ENCODE peak calls at places on chromosomes 2 and 18, in four cellular contexts. One of them, this sample, is unnamed.

GRCh38 chr2:230418341-230419016 is 2.5 kb downstream of the SP100 start:
- DNase-seq in GM12878: no peak
- DNase-seq in sigmoid colon: no peak
- DNase-seq in A549: no peak
- DNase-seq in this sample: no peak

GRCh38 chr18:31419457-31419932 is 28.0 kb upstream of the DSG3 start:
- DNase-seq in GM12878: no peak
- DNase-seq in sigmoid colon: no peak
- DNase-seq in A549: no peak
- DNase-seq in this sample: no peak

GRCh38 chr18:50410894-50411293 is 36.0 kb downstream of the SKA1 start:
- DNase-seq in GM12878: no peak
- DNase-seq in sigmoid colon: no peak
- DNase-seq in A549: no peak
- DNase-seq in this sample: no peak

GRCh38 chr2:172100080-172101007 is 2.4 kb downstream of the DLX2 start:
- DNase-seq in GM12878: no peak
- DNase-seq in sigmoid colon: no peak
- DNase-seq in A549: no peak
- DNase-seq in this sample: no peak

GRCh38 chr2:113231064-113231463 is 47.7 kb downstream of the PAX8 start:
- DNase-seq in GM12878: no peak
- DNase-seq in sigmoid colon: no peak
- DNase-seq in A549: no peak
- DNase-seq in this sample: no peak

GRCh38 chr2:186883666-186884065 is 34.7 kb upstream of the ZSWIM2 start:
- DNase-seq in GM12878: no peak
- DNase-seq in sigmoid colon: no peak
- DNase-seq in A549: no peak
- DNase-seq in this sample: no peak

GRCh38 chr2:136118819-136119716 is 1.1 kb upstream of the CXCR4 start:
- DNase-seq in GM12878: no peak
- DNase-seq in sigmoid colon: peak
- DNase-seq in A549: no peak
- DNase-seq in this sample: peak

GRCh38 chr2:17615728-17616351 is 75.3 kb downstream of the VSNL1 start:
- DNase-seq in GM12878: no peak
- DNase-seq in sigmoid colon: no peak
- DNase-seq in A549: no peak
- DNase-seq in this sample: no peak

GRCh38 chr2:11344956-11345671 is 678 bp upstream of the ROCK2 start:
- DNase-seq in GM12878: no peak
- DNase-seq in sigmoid colon: peak
- DNase-seq in A549: peak
- DNase-seq in this sample: peak
- TF ChIP-seq POLR2A in GM12878: no peak
- TF ChIP-seq POLR2A in sigmoid colon: peak
- TF ChIP-seq POLR2A in A549: no peak
- TF ChIP-seq POLR2A in this sample: no peak

DNA sequence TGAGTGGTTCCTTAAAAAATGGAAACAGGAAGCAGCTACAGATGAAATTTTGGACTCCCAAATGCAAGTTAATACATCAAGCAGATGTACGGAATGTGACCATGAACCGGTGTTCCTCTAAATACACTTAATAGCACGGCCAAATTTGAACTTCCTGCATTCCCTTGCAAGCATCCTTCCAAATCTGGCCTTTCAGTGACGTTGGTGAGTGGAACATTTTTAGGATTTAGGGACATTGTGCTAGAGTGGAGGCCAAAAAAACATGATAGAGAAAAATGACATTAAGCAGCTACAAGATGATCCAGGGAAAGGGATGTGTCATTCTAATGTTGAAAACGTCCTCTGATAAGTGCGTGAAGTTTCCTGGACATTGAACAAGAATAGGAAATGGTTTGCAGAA is 62.1 kb downstream of the CTAGE1 start:
- DNase-seq in GM12878: no peak
- DNase-seq in sigmoid colon: no peak
- DNase-seq in A549: no peak
- DNase-seq in this sample: no peak
- TF ChIP-seq EP300 in GM12878: no peak
- TF ChIP-seq EP300 in sigmoid colon: no peak
- TF ChIP-seq EP300 in A549: no peak
- TF ChIP-seq EP300 in this sample: no peak

DNA sequence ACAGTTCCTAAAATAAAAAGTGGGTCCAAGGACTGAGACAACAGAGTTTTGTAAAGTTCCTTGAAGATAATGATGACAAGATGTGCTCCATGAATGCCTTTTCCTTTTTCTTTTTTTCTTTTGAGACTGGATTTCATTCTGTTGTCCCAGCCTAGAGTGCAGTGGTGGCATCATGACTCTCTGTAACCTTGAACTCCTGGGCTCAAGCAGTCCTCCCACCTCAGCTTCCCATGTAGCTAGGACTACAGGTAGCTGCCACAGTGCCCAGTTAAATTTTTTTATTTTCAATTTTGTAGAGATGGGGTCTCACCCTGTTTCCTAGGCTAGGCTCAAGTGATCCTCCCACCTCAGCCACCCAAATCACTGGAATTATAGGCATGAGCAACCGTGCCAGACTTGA is 16.1 kb upstream of the TTC27 start:
- DNase-seq in GM12878: no peak
- DNase-seq in sigmoid colon: no peak
- DNase-seq in A549: no peak
- DNase-seq in this sample: no peak
- TF ChIP-seq POLR2A in GM12878: no peak
- TF ChIP-seq POLR2A in sigmoid colon: no peak
- TF ChIP-seq POLR2A in A549: no peak
- TF ChIP-seq POLR2A in this sample: no peak

DNA sequence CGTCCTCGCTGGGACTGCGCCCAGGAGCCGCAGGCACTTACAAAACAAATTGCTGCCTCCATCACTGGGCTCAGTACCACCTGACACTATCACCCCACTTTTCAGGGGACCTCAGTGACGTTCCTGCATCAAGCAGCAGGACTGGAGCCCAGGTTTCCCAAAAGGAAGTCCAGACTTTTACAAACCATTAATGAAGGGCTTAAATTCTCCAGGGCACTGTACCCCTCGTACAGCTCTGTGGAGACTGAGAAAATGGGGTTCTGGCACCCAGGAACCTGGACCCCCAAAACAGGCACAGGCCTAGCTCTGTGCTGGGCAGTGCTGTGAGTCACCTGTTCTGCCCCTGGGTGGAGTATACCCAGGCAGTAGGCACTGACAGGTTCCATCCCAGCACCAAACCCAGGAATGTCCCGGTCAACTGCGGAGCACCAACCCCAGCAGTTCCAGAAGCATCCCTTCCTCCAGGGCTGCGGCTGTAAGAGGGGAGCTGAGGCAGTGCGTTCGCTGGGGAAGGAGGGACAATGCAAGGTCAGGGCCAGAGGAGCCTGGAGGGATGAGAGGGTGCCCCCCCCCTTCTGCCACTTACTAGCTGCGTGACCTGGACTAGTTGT is 24.6 kb upstream of the NOTO start:
- DNase-seq in GM12878: no peak
- DNase-seq in sigmoid colon: peak
- DNase-seq in A549: no peak
- DNase-seq in this sample: no peak
- TF ChIP-seq EP300 in GM12878: no peak
- TF ChIP-seq EP300 in sigmoid colon: no peak
- TF ChIP-seq EP300 in A549: no peak
- TF ChIP-seq EP300 in this sample: no peak

GRCh38 chr2:85409719-85410583 is at the start of gene CAPG:
- DNase-seq in GM12878: no peak
- DNase-seq in sigmoid colon: no peak
- DNase-seq in A549: peak
- DNase-seq in this sample: peak

GRCh38 chr2:85410584-85411404 is 628 bp upstream of the CAPG start:
- DNase-seq in GM12878: no peak
- DNase-seq in sigmoid colon: no peak
- DNase-seq in A549: no peak
- DNase-seq in this sample: no peak

GRCh38 chr2:85414761-85415498 is 3.6 kb upstream of the SH2D6 start:
- DNase-seq in GM12878: no peak
- DNase-seq in sigmoid colon: no peak
- DNase-seq in A549: no peak
- DNase-seq in this sample: peak

GRCh38 chr2:85411405-85411748 is 1.2 kb upstream of the CAPG start:
- DNase-seq in GM12878: no peak
- DNase-seq in sigmoid colon: no peak
- DNase-seq in A549: no peak
- DNase-seq in this sample: no peak

DNA sequence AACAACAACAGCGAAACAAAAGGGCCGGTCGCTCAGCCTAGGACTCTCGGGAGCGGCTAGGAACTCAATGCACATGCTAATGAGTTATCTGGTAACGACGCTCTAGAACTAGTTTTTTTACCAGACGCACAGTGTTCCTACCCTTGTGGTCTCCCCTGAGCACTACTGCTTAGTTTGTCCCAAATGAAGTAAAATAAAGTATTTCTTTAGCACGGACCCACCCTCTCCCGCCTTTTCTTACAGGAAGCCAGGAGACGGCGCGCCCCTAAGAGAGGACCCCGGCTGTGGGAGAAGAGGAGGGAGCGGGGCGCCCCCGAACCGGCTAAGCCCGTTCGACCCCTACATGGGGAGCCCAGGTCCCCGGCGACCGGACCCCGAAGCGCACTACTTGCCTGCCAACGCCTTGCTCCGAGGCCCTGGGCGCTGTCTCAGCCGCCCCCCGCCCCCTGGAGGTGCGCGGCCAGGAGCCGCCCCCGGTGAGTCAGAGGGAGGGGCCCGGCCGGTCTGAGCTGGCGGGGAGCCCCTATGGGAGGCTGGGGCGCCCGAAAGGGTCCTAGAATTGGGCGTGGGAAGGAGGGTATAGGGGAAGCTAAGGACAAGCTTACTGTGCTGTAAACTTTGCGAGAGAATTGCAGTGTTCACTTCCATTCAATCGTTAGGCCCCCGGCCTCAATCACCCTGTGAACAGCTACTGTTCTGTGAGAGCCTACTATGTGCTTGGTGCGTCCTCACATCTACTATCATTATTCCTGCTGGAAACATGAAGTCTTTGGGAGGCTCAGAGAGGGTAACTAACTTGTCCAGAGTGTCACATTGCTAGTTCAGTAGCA is 3.6 kb upstream of the CAPG start:
- DNase-seq in GM12878: no peak
- DNase-seq in sigmoid colon: no peak
- DNase-seq in A549: no peak
- DNase-seq in this sample: peak
- TF ChIP-seq POLR2A in GM12878: no peak
- TF ChIP-seq POLR2A in sigmoid colon: peak
- TF ChIP-seq POLR2A in A549: no peak
- TF ChIP-seq POLR2A in this sample: peak

GRCh38 chr2:170932166-170932565 is 3.1 kb downstream of the GORASP2 start:
- DNase-seq in GM12878: no peak
- DNase-seq in sigmoid colon: no peak
- DNase-seq in A549: no peak
- DNase-seq in this sample: no peak

GRCh38 chr2:170928824-170929685 is at the start of gene GORASP2:
- DNase-seq in GM12878: peak
- DNase-seq in sigmoid colon: peak
- DNase-seq in A549: peak
- DNase-seq in this sample: peak

GRCh38 chr2:170929686-170930050 is 615 bp downstream of the GORASP2 start:
- DNase-seq in GM12878: no peak
- DNase-seq in sigmoid colon: peak
- DNase-seq in A549: peak
- DNase-seq in this sample: peak

GRCh38 chr2:170928036-170928823 is 823 bp upstream of the GORASP2 start:
- DNase-seq in GM12878: no peak
- DNase-seq in sigmoid colon: no peak
- DNase-seq in A549: peak
- DNase-seq in this sample: no peak

GRCh38 chr2:170930132-170931109 is 1.4 kb downstream of the GORASP2 start:
- DNase-seq in GM12878: peak
- DNase-seq in sigmoid colon: no peak
- DNase-seq in A549: peak
- DNase-seq in this sample: peak
- TF ChIP-seq EP300 in GM12878: no peak
- TF ChIP-seq EP300 in sigmoid colon: no peak
- TF ChIP-seq EP300 in A549: no peak
- TF ChIP-seq EP300 in this sample: no peak